ENCODE peak calls at places on chromosomes 6 and 20, in four cellular contexts. One of them, this sample, is unnamed. For H3K36me3, the result is how much of the 10 kb centered on the place peaks cover.

GRCh38 chr20:37066168-37066567 is 29.6 kb downstream of the RBL1 start:
- DNase-seq in CD8-positive, alpha-beta T cell: no peak
- DNase-seq in upper lobe of left lung: no peak
- DNase-seq in fibroblast of lung: no peak
- DNase-seq in this sample: no peak

GRCh38 chr20:24138126-24138857 is 149.7 kb upstream of the GGTLC1 start:
- DNase-seq in fibroblast of lung: no peak
- DNase-seq in upper lobe of left lung: no peak
- DNase-seq in CD8-positive, alpha-beta T cell: no peak
- DNase-seq in this sample: no peak

GRCh38 chr6:71199796-71200195 is 88.8 kb upstream of the OGFRL1 start:
- DNase-seq in upper lobe of left lung: no peak
- DNase-seq in fibroblast of lung: no peak
- DNase-seq in CD8-positive, alpha-beta T cell: no peak
- DNase-seq in this sample: no peak

GRCh38 chr6:39765508-39766065 is 26.6 kb upstream of the DAAM2 start:
- DNase-seq in fibroblast of lung: no peak
- DNase-seq in CD8-positive, alpha-beta T cell: no peak
- DNase-seq in upper lobe of left lung: no peak
- DNase-seq in this sample: no peak

GRCh38 chr6:57216235-57217101 is 5.6 kb downstream of the RAB23 start:
- DNase-seq in upper lobe of left lung: no peak
- DNase-seq in fibroblast of lung: peak
- DNase-seq in CD8-positive, alpha-beta T cell: no peak
- DNase-seq in this sample: no peak

GRCh38 chr6:137717074-137718073 is 149.7 kb upstream of the TNFAIP3 start:
- DNase-seq in fibroblast of lung: no peak
- DNase-seq in CD8-positive, alpha-beta T cell: peak
- DNase-seq in upper lobe of left lung: no peak
- DNase-seq in this sample: no peak

GRCh38 chr6:147509900-147510299 is 1.4 kb downstream of the SAMD5 start:
- DNase-seq in upper lobe of left lung: peak
- DNase-seq in fibroblast of lung: no peak
- DNase-seq in CD8-positive, alpha-beta T cell: no peak
- DNase-seq in this sample: no peak

GRCh38 chr20:39097889-39098288 is 135.7 kb downstream of the DHX35 start:
- DNase-seq in upper lobe of left lung: no peak
- DNase-seq in fibroblast of lung: no peak
- DNase-seq in CD8-positive, alpha-beta T cell: no peak
- DNase-seq in this sample: no peak

GRCh38 chr6:11819486-11819885 is 40.9 kb upstream of the ADTRP start:
- DNase-seq in CD8-positive, alpha-beta T cell: no peak
- DNase-seq in fibroblast of lung: no peak
- DNase-seq in upper lobe of left lung: no peak
- DNase-seq in this sample: no peak

GRCh38 chr6:78580923-78581322 is 286.4 kb upstream of the IRAK1BP1 start:
- DNase-seq in fibroblast of lung: no peak
- DNase-seq in upper lobe of left lung: no peak
- DNase-seq in CD8-positive, alpha-beta T cell: no peak
- DNase-seq in this sample: no peak

GRCh38 chr6:32111424-32112066 is 2.4 kb upstream of the TNXB start:
- DNase-seq in fibroblast of lung: no peak
- DNase-seq in CD8-positive, alpha-beta T cell: no peak
- DNase-seq in upper lobe of left lung: no peak
- DNase-seq in this sample: no peak

GRCh38 chr6:124798942-124799496 is 163.2 kb upstream of the RNF217 start:
- DNase-seq in upper lobe of left lung: no peak
- DNase-seq in fibroblast of lung: peak
- DNase-seq in CD8-positive, alpha-beta T cell: no peak
- DNase-seq in this sample: no peak

GRCh38 chr6:42452171-42453026 is 673 bp upstream of the TRERF1 start:
- DNase-seq in upper lobe of left lung: peak
- DNase-seq in fibroblast of lung: peak
- DNase-seq in CD8-positive, alpha-beta T cell: peak
- DNase-seq in this sample: peak

GRCh38 chr6:48135352-48136084 is 24.5 kb upstream of the PTCHD4 start:
- DNase-seq in CD8-positive, alpha-beta T cell: no peak
- DNase-seq in upper lobe of left lung: no peak
- DNase-seq in fibroblast of lung: peak
- DNase-seq in this sample: no peak

GRCh38 chr20:22475662-22476061 is 108.7 kb downstream of the FOXA2 start:
- DNase-seq in CD8-positive, alpha-beta T cell: no peak
- DNase-seq in upper lobe of left lung: no peak
- DNase-seq in fibroblast of lung: no peak
- DNase-seq in this sample: no peak

GRCh38 chr20:61304750-61305149 is 52.7 kb downstream of the CDH4 start:
- DNase-seq in CD8-positive, alpha-beta T cell: no peak
- DNase-seq in upper lobe of left lung: no peak
- DNase-seq in fibroblast of lung: no peak
- DNase-seq in this sample: no peak

GRCh38 chr6:159084493-159085091 is 39.8 kb upstream of the TAGAP start:
- DNase-seq in CD8-positive, alpha-beta T cell: no peak
- DNase-seq in fibroblast of lung: peak
- DNase-seq in upper lobe of left lung: no peak
- DNase-seq in this sample: no peak

GRCh38 chr6:77368660-77369313 is 94.5 kb downstream of the HTR1B start:
- DNase-seq in CD8-positive, alpha-beta T cell: no peak
- DNase-seq in upper lobe of left lung: peak
- DNase-seq in fibroblast of lung: peak
- DNase-seq in this sample: no peak

GRCh38 chr6:43616728-43617472 is 12.2 kb downstream of the GTPBP2 start:
- DNase-seq in fibroblast of lung: no peak
- DNase-seq in upper lobe of left lung: no peak
- DNase-seq in CD8-positive, alpha-beta T cell: no peak
- DNase-seq in this sample: no peak

GRCh38 chr6:167407239-167408064 is 82.6 kb downstream of the TTLL2 start:
- DNase-seq in CD8-positive, alpha-beta T cell: no peak
- DNase-seq in upper lobe of left lung: no peak
- DNase-seq in fibroblast of lung: no peak
- DNase-seq in this sample: no peak

GRCh38 chr6:34985236-34985635 is 96.2 kb downstream of the ANKS1A start:
- DNase-seq in fibroblast of lung: no peak
- DNase-seq in CD8-positive, alpha-beta T cell: no peak
- DNase-seq in upper lobe of left lung: no peak
- DNase-seq in this sample: no peak

GRCh38 chr6:3271756-3272155 is 13.0 kb downstream of the PSMG4 start:
- DNase-seq in upper lobe of left lung: no peak
- DNase-seq in CD8-positive, alpha-beta T cell: no peak
- DNase-seq in fibroblast of lung: no peak
- DNase-seq in this sample: no peak

GRCh38 chr6:3276174-3277167 is 17.7 kb downstream of the PSMG4 start:
- DNase-seq in CD8-positive, alpha-beta T cell: no peak
- DNase-seq in fibroblast of lung: no peak
- DNase-seq in upper lobe of left lung: no peak
- DNase-seq in this sample: no peak

GRCh38 chr6:3272911-3273547 is 14.3 kb downstream of the PSMG4 start:
- DNase-seq in fibroblast of lung: no peak
- DNase-seq in upper lobe of left lung: no peak
- DNase-seq in CD8-positive, alpha-beta T cell: no peak
- DNase-seq in this sample: no peak

GRCh38 chr6:3277251-3277650 is 18.5 kb downstream of the PSMG4 start:
- DNase-seq in fibroblast of lung: no peak
- DNase-seq in CD8-positive, alpha-beta T cell: no peak
- DNase-seq in upper lobe of left lung: no peak
- DNase-seq in this sample: no peak

DNA sequence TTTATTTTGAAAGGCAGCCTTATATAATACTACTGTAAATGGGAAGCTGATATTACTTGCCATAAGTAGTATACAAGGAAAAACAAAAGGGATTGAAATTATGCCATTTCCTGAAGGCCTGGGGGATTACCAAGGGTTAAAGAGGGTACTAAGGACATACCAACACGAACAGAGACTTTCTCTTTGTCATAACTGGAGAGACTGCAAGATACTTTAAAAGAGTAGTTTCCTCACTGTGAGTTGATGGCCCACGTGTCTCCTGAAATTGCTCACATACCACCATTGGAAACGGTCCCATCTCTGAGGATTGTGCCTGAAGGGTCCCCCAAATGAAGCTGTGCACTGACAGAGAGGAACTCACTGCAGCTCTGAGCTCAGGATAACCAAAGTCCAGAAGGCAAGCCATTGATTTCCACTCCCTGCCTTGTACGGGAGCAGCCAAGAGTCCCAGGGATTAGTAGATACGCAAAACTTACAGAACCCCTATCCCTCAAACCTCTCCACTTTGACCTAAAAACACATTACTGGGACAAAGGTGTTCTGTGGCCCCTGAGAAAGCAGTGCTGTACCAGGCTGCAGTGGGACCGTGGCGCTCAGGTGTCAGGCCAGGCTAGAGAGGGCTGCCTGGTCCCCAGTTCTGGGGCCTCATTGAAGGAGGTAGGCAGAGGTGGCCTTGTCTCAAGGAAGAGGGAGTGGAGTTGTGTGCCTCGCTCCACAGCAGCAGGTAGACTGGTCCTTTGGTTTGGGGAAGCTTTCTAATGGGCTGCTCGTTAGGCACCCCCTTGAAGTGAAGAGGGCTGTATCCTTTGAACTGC is 15.2 kb downstream of the PSMG4 start:
- DNase-seq in fibroblast of lung: no peak
- DNase-seq in CD8-positive, alpha-beta T cell: no peak
- DNase-seq in upper lobe of left lung: no peak
- DNase-seq in this sample: no peak
- H3K36me3 ChIP-seq in fibroblast of lung: under half
- H3K36me3 ChIP-seq in CD8-positive, alpha-beta T cell: under half
- H3K36me3 ChIP-seq in upper lobe of left lung: under half
- H3K36me3 ChIP-seq in this sample: under half

DNA sequence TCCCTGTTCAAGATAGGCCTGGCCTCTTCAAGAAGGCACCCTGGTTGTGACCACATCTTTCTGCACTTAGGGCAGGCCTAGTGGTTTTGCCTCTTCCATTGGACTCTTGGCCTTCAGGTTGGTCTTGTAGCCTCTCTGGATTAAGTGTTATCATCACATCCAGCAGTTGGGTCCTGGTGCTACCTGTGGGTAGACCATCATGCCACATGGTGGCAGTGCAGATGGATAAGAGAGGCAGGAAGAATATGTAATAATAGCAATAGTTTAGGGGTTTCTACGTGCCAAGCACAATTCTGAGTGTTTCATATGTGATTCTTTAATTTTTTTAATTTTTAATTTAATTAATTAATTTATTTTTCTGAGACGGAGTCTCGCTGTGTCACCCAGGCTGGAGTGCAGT is 28.5 kb upstream of the SNRPB2 start:
- DNase-seq in upper lobe of left lung: no peak
- DNase-seq in CD8-positive, alpha-beta T cell: peak
- DNase-seq in fibroblast of lung: no peak
- DNase-seq in this sample: no peak
- TF ChIP-seq CTCF in upper lobe of left lung: peak
- TF ChIP-seq CTCF in CD8-positive, alpha-beta T cell: peak
- TF ChIP-seq CTCF in fibroblast of lung: no peak
- TF ChIP-seq CTCF in this sample: peak

DNA sequence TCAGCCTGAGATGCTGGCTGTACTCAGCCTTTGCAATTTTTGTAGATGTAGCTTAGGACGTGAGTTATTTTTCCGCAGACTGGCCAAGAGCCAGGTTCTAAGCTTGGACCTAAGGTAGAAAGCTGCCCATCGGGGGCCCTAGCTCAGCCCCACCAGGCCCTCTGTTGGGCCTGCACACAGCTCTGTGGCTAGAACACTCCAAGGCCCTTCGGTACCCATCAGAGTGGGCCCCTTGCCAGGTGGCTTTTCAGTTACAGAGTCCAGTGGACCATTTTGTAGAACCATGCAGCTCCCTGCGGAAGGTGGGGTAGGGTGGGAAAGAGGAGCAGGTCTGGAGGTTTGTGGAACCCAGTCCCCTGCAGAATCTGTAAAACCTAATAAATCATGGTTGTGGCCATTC is 22.6 kb downstream of the UCKL1 start:
- DNase-seq in CD8-positive, alpha-beta T cell: no peak
- DNase-seq in upper lobe of left lung: no peak
- DNase-seq in fibroblast of lung: no peak
- DNase-seq in this sample: no peak
- H3K36me3 ChIP-seq in CD8-positive, alpha-beta T cell: under half
- H3K36me3 ChIP-seq in upper lobe of left lung: half or more
- H3K36me3 ChIP-seq in fibroblast of lung: under half
- H3K36me3 ChIP-seq in this sample: under half

GRCh38 chr20:57465486-57465885 is 59.5 kb downstream of the CTCFL start:
- DNase-seq in fibroblast of lung: no peak
- DNase-seq in CD8-positive, alpha-beta T cell: no peak
- DNase-seq in upper lobe of left lung: no peak
- DNase-seq in this sample: no peak

GRCh38 chr20:57461726-57462125 is 63.2 kb downstream of the CTCFL start:
- DNase-seq in CD8-positive, alpha-beta T cell: no peak
- DNase-seq in upper lobe of left lung: no peak
- DNase-seq in fibroblast of lung: no peak
- DNase-seq in this sample: no peak

GRCh38 chr20:57462781-57463180 is 62.2 kb downstream of the CTCFL start:
- DNase-seq in CD8-positive, alpha-beta T cell: no peak
- DNase-seq in upper lobe of left lung: no peak
- DNase-seq in fibroblast of lung: no peak
- DNase-seq in this sample: no peak

GRCh38 chr20:57465943-57466342 is 59.0 kb downstream of the CTCFL start:
- DNase-seq in CD8-positive, alpha-beta T cell: no peak
- DNase-seq in fibroblast of lung: no peak
- DNase-seq in upper lobe of left lung: no peak
- DNase-seq in this sample: no peak

GRCh38 chr20:57464642-57465211 is 60.2 kb downstream of the CTCFL start:
- DNase-seq in fibroblast of lung: no peak
- DNase-seq in CD8-positive, alpha-beta T cell: no peak
- DNase-seq in upper lobe of left lung: peak
- DNase-seq in this sample: no peak
- TF ChIP-seq CTCF in fibroblast of lung: no peak
- TF ChIP-seq CTCF in CD8-positive, alpha-beta T cell: no peak
- TF ChIP-seq CTCF in upper lobe of left lung: peak
- TF ChIP-seq CTCF in this sample: peak

GRCh38 chr6:13589801-13590200 is 15.4 kb downstream of the SIRT5 start:
- DNase-seq in CD8-positive, alpha-beta T cell: no peak
- DNase-seq in upper lobe of left lung: no peak
- DNase-seq in fibroblast of lung: no peak
- DNase-seq in this sample: no peak
- H3K36me3 ChIP-seq in CD8-positive, alpha-beta T cell: under half
- H3K36me3 ChIP-seq in upper lobe of left lung: under half
- H3K36me3 ChIP-seq in fibroblast of lung: under half
- H3K36me3 ChIP-seq in this sample: under half

DNA sequence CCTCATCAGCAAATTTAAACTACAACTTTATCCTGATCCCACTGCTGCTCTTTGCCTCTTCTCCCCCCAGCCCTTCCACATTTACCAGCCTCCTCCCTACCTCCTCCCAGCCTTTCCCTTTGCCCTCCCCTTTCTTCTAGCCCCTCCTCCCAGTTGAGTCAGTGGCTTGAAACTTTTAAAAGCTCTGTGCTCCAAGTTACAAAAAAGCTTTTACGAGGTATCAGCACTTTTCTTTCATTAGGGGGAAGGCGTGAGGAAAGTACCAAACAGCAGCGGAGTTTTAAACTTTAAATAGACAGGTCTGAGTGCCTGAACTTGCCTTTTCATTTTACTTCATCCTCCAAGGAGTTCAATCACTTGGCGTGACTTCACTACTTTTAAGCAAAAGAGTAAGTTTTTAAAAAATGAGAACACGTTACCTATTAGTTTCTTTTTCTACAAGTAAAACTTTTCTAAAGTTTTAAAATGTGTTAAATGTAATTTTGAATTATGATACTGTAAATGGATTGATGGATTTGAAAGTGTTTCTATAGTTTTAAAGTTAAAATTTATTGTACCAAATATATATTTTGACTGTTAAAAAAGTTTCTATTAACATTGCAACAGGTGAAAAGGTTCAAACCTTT is at the start of gene GJA1:
- DNase-seq in fibroblast of lung: peak
- DNase-seq in upper lobe of left lung: peak
- DNase-seq in CD8-positive, alpha-beta T cell: no peak
- DNase-seq in this sample: no peak
- TF ChIP-seq CTCF in fibroblast of lung: no peak
- TF ChIP-seq CTCF in upper lobe of left lung: no peak
- TF ChIP-seq CTCF in CD8-positive, alpha-beta T cell: no peak
- TF ChIP-seq CTCF in this sample: no peak

This sample was measured in GM06990.